ENCODE peak calls at places on chromosomes 12 and 14, in nine cellular contexts. Z is endothelial cell; N is ELR; H is NCI-H510A treated with DMSO at 0.1 percent for 48 hours; X is nucleus accumbens; Q is naive thymus-derived CD4-positive, alpha-beta T cell; U is AG09319; O is H7; M is GDM1. V is an unnamed sample.

GRCh38 chr14:33516898-33517436 is 433.9 kb downstream of the EGLN3 start:
- DNase-seq in H (no peak), N (no peak), X (no peak), Q (no peak), U (no peak), Z (no peak), M (no peak), O (no peak), V (no peak)

GRCh38 chr12:49776413-49776812 is 35.1 kb downstream of the TMBIM6 start:
- DNase-seq in H (peak), Q (peak), U (peak), M (peak), O (peak), N (peak), X (peak), Z (peak), V (peak)

GRCh38 chr14:96225745-96226151 is 21.1 kb downstream of the BDKRB2 start:
- DNase-seq in H (no peak), U (peak), X (no peak), Q (no peak), O (peak), Z (peak), M (no peak), N (peak), V (no peak)

GRCh38 chr12:81005635-81006034 is 67.9 kb upstream of the LIN7A start:
- DNase-seq in U (no peak), X (no peak), O (no peak), M (no peak), Q (no peak), N (no peak), H (no peak), Z (no peak), V (no peak)

GRCh38 chr14:61150851-61151250 is 130.3 kb downstream of the TMEM30B start:
- DNase-seq in N (no peak), U (no peak), Q (no peak), H (no peak), X (no peak), Z (no peak), O (no peak), M (no peak), V (no peak)

GRCh38 chr12:100799770-100800169 is 5.2 kb downstream of the ANO4 start:
- DNase-seq in X (peak), U (no peak), N (peak), Z (no peak), M (no peak), Q (no peak), O (no peak), H (no peak), V (no peak)

GRCh38 chr14:22476005-22476751 is 112.8 kb downstream of the DAD1 start:
- DNase-seq in O (no peak), Z (no peak), U (no peak), H (no peak), X (no peak), N (no peak), Q (no peak), M (no peak), V (no peak)

GRCh38 chr12:67645571-67645970 is 3.0 kb upstream of the DYRK2 start:
- DNase-seq in Q (no peak), M (no peak), H (no peak), U (peak), Z (no peak), X (no peak), O (no peak), N (peak), V (no peak)

GRCh38 chr14:103545219-103545914 is 16.4 kb downstream of the TRMT61A start:
- DNase-seq in Z (no peak), Q (no peak), X (no peak), H (no peak), O (peak), N (no peak), U (no peak), M (no peak), V (no peak)

V was measured in B cell.